ENCODE peak calls at places on chromosome 14, in seven cellular contexts. One of them, this sample, is unnamed.

GRCh38 chr14:52458721-52459085 is 93.6 kb downstream of the TXNDC16 start:
- DNase-seq in Caki2: no peak
- DNase-seq in effector memory CD4-positive, alpha-beta T cell: no peak
- DNase-seq in fibroblast of mammary gland: peak; percentile 70
- DNase-seq in stromal cell of bone marrow: no peak
- DNase-seq in aorta: no peak
- DNase-seq in Calu3: no peak
- DNase-seq in this sample: peak; percentile 81

GRCh38 chr14:63512861-63513260 is 30.3 kb downstream of the PPP2R5E start:
- DNase-seq in effector memory CD4-positive, alpha-beta T cell: no peak
- DNase-seq in Calu3: no peak
- DNase-seq in stromal cell of bone marrow: no peak
- DNase-seq in Caki2: no peak
- DNase-seq in fibroblast of mammary gland: no peak
- DNase-seq in aorta: no peak
- DNase-seq in this sample: no peak

GRCh38 chr14:37142835-37143499 is 29.4 kb downstream of the SLC25A21 start:
- DNase-seq in Calu3: no peak
- DNase-seq in Caki2: peak; percentile 88
- DNase-seq in fibroblast of mammary gland: peak; percentile 42
- DNase-seq in aorta: no peak
- DNase-seq in stromal cell of bone marrow: no peak
- DNase-seq in effector memory CD4-positive, alpha-beta T cell: no peak
- DNase-seq in this sample: peak; percentile 17

GRCh38 chr14:100779691-100780080 is 46.2 kb upstream of the MEG3 start:
- DNase-seq in fibroblast of mammary gland: no peak
- DNase-seq in effector memory CD4-positive, alpha-beta T cell: no peak
- DNase-seq in stromal cell of bone marrow: no peak
- DNase-seq in Caki2: no peak
- DNase-seq in aorta: peak; percentile 63
- DNase-seq in Calu3: no peak
- DNase-seq in this sample: no peak

GRCh38 chr14:90649096-90649495 is 167.1 kb downstream of the TTC7B start:
- DNase-seq in aorta: no peak
- DNase-seq in Calu3: no peak
- DNase-seq in Caki2: no peak
- DNase-seq in fibroblast of mammary gland: no peak
- DNase-seq in effector memory CD4-positive, alpha-beta T cell: no peak
- DNase-seq in stromal cell of bone marrow: no peak
- DNase-seq in this sample: no peak

GRCh38 chr14:90381999-90382451 is 14.8 kb upstream of the CALM1 start:
- DNase-seq in aorta: no peak
- DNase-seq in fibroblast of mammary gland: peak; percentile 12
- DNase-seq in effector memory CD4-positive, alpha-beta T cell: no peak
- DNase-seq in stromal cell of bone marrow: no peak
- DNase-seq in Calu3: peak; percentile 59
- DNase-seq in Caki2: no peak
- DNase-seq in this sample: no peak

GRCh38 chr14:103708750-103709187 is 6.5 kb downstream of the XRCC3 start:
- DNase-seq in Caki2: no peak
- DNase-seq in Calu3: no peak
- DNase-seq in fibroblast of mammary gland: no peak
- DNase-seq in stromal cell of bone marrow: no peak
- DNase-seq in aorta: peak; percentile 78
- DNase-seq in effector memory CD4-positive, alpha-beta T cell: no peak
- DNase-seq in this sample: no peak

GRCh38 chr14:104119119-104119699 is 19.2 kb upstream of the KIF26A start:
- DNase-seq in effector memory CD4-positive, alpha-beta T cell: no peak
- DNase-seq in Calu3: no peak
- DNase-seq in Caki2: no peak
- DNase-seq in aorta: peak; percentile 60
- DNase-seq in stromal cell of bone marrow: no peak
- DNase-seq in fibroblast of mammary gland: no peak
- DNase-seq in this sample: no peak

GRCh38 chr14:64758711-64759554 is 54.7 kb downstream of the PLEKHG3 start:
- DNase-seq in fibroblast of mammary gland: peak; percentile 86
- DNase-seq in Caki2: no peak
- DNase-seq in Calu3: peak; percentile 46
- DNase-seq in aorta: peak; percentile 79
- DNase-seq in stromal cell of bone marrow: peak; percentile 54
- DNase-seq in effector memory CD4-positive, alpha-beta T cell: no peak
- DNase-seq in this sample: peak; percentile 97

GRCh38 chr14:96407980-96408570 is 16.1 kb downstream of the AK7 start:
- DNase-seq in stromal cell of bone marrow: no peak
- DNase-seq in Caki2: no peak
- DNase-seq in effector memory CD4-positive, alpha-beta T cell: no peak
- DNase-seq in aorta: no peak
- DNase-seq in Calu3: no peak
- DNase-seq in fibroblast of mammary gland: no peak
- DNase-seq in this sample: no peak

GRCh38 chr14:68718033-68718725 is 74.7 kb downstream of the ZFP36L1 start:
- DNase-seq in stromal cell of bone marrow: no peak
- DNase-seq in aorta: no peak
- DNase-seq in effector memory CD4-positive, alpha-beta T cell: no peak
- DNase-seq in Caki2: no peak
- DNase-seq in Calu3: peak; percentile 28
- DNase-seq in fibroblast of mammary gland: no peak
- DNase-seq in this sample: no peak

GRCh38 chr14:44966601-44967336 is 4.8 kb downstream of the TOGARAM1 start:
- DNase-seq in stromal cell of bone marrow: no peak
- DNase-seq in effector memory CD4-positive, alpha-beta T cell: no peak
- DNase-seq in fibroblast of mammary gland: peak; percentile 46
- DNase-seq in aorta: no peak
- DNase-seq in Caki2: no peak
- DNase-seq in Calu3: no peak
- DNase-seq in this sample: peak; percentile 27

GRCh38 chr14:22598099-22598895 is at the start of gene ABHD4:
- DNase-seq in aorta: peak; percentile 94
- DNase-seq in fibroblast of mammary gland: peak; percentile 57
- DNase-seq in Caki2: peak; percentile 66
- DNase-seq in effector memory CD4-positive, alpha-beta T cell: peak; percentile 39
- DNase-seq in stromal cell of bone marrow: peak; percentile 60
- DNase-seq in Calu3: peak; percentile 74
- DNase-seq in this sample: peak; percentile 72

GRCh38 chr14:35229495-35230089 is 62.6 kb upstream of the PSMA6 start:
- DNase-seq in fibroblast of mammary gland: peak; percentile 18
- DNase-seq in stromal cell of bone marrow: no peak
- DNase-seq in effector memory CD4-positive, alpha-beta T cell: no peak
- DNase-seq in Caki2: no peak
- DNase-seq in aorta: no peak
- DNase-seq in Calu3: no peak
- DNase-seq in this sample: peak; percentile 15

GRCh38 chr14:37251778-37252177 is 54.0 kb downstream of the MIPOL1 start:
- DNase-seq in effector memory CD4-positive, alpha-beta T cell: no peak
- DNase-seq in fibroblast of mammary gland: no peak
- DNase-seq in aorta: no peak
- DNase-seq in Caki2: no peak
- DNase-seq in stromal cell of bone marrow: no peak
- DNase-seq in Calu3: no peak
- DNase-seq in this sample: no peak

GRCh38 chr14:63435838-63436237 is 107.3 kb downstream of the PPP2R5E start:
- DNase-seq in Calu3: no peak
- DNase-seq in Caki2: no peak
- DNase-seq in effector memory CD4-positive, alpha-beta T cell: no peak
- DNase-seq in aorta: peak; percentile 82
- DNase-seq in stromal cell of bone marrow: peak; percentile 83
- DNase-seq in fibroblast of mammary gland: peak; percentile 89
- DNase-seq in this sample: peak; percentile 91

GRCh38 chr14:102063092-102063807 is 23.6 kb downstream of the HSP90AA1 start:
- DNase-seq in Calu3: peak; percentile 90
- DNase-seq in stromal cell of bone marrow: peak; percentile 83
- DNase-seq in effector memory CD4-positive, alpha-beta T cell: peak; percentile 54
- DNase-seq in Caki2: peak; percentile 70
- DNase-seq in aorta: peak; percentile 95
- DNase-seq in fibroblast of mammary gland: peak; percentile 91
- DNase-seq in this sample: peak; percentile 91

GRCh38 chr14:61992139-61992538 is 229.9 kb downstream of the SNAPC1 start:
- DNase-seq in aorta: no peak
- DNase-seq in effector memory CD4-positive, alpha-beta T cell: no peak
- DNase-seq in Caki2: no peak
- DNase-seq in Calu3: no peak
- DNase-seq in fibroblast of mammary gland: no peak
- DNase-seq in stromal cell of bone marrow: no peak
- DNase-seq in this sample: no peak

GRCh38 chr14:27236601-27237000 is 638.8 kb upstream of the NOVA1 start:
- DNase-seq in aorta: no peak
- DNase-seq in fibroblast of mammary gland: no peak
- DNase-seq in effector memory CD4-positive, alpha-beta T cell: no peak
- DNase-seq in Caki2: peak; percentile 65
- DNase-seq in Calu3: no peak
- DNase-seq in stromal cell of bone marrow: no peak
- DNase-seq in this sample: no peak

GRCh38 chr14:56708704-56709103 is 101.6 kb downstream of the OTX2 start:
- DNase-seq in aorta: no peak
- DNase-seq in fibroblast of mammary gland: no peak
- DNase-seq in effector memory CD4-positive, alpha-beta T cell: no peak
- DNase-seq in stromal cell of bone marrow: no peak
- DNase-seq in Caki2: no peak
- DNase-seq in Calu3: no peak
- DNase-seq in this sample: no peak

GRCh38 chr14:94382684-94383663 is 5.4 kb downstream of the SERPINA1 start:
- DNase-seq in Calu3: no peak
- DNase-seq in effector memory CD4-positive, alpha-beta T cell: no peak
- DNase-seq in aorta: no peak
- DNase-seq in Caki2: no peak
- DNase-seq in stromal cell of bone marrow: no peak
- DNase-seq in fibroblast of mammary gland: no peak
- DNase-seq in this sample: no peak

GRCh38 chr14:102086346-102086971 is 385 bp downstream of the HSP90AA1 start:
- DNase-seq in aorta: peak; percentile 86
- DNase-seq in Calu3: no peak
- DNase-seq in effector memory CD4-positive, alpha-beta T cell: peak; percentile 59
- DNase-seq in fibroblast of mammary gland: peak; percentile 63
- DNase-seq in Caki2: no peak
- DNase-seq in stromal cell of bone marrow: peak; percentile 40
- DNase-seq in this sample: peak; percentile 82

GRCh38 chr14:97924922-97925613 is 1127.9 kb downstream of the VRK1 start:
- DNase-seq in stromal cell of bone marrow: no peak
- DNase-seq in effector memory CD4-positive, alpha-beta T cell: no peak
- DNase-seq in fibroblast of mammary gland: no peak
- DNase-seq in aorta: no peak
- DNase-seq in Calu3: no peak
- DNase-seq in Caki2: no peak
- DNase-seq in this sample: no peak

GRCh38 chr14:92397140-92397815 is 74.3 kb downstream of the SLC24A4 start:
- DNase-seq in Caki2: peak; percentile 59
- DNase-seq in effector memory CD4-positive, alpha-beta T cell: no peak
- DNase-seq in fibroblast of mammary gland: peak; percentile 90
- DNase-seq in Calu3: no peak
- DNase-seq in aorta: no peak
- DNase-seq in stromal cell of bone marrow: peak; percentile 80
- DNase-seq in this sample: peak; percentile 17

GRCh38 chr14:97747282-97747681 is 950.1 kb downstream of the VRK1 start:
- DNase-seq in fibroblast of mammary gland: no peak
- DNase-seq in aorta: no peak
- DNase-seq in Calu3: no peak
- DNase-seq in Caki2: no peak
- DNase-seq in effector memory CD4-positive, alpha-beta T cell: no peak
- DNase-seq in stromal cell of bone marrow: no peak
- DNase-seq in this sample: no peak

GRCh38 chr14:24159777-24160498 is 1.1 kb upstream of the IRF9 start:
- DNase-seq in Caki2: no peak
- DNase-seq in stromal cell of bone marrow: no peak
- DNase-seq in fibroblast of mammary gland: no peak
- DNase-seq in Calu3: no peak
- DNase-seq in aorta: no peak
- DNase-seq in effector memory CD4-positive, alpha-beta T cell: no peak
- DNase-seq in this sample: no peak

GRCh38 chr14:20751963-20752562 is 6.4 kb downstream of the EDDM3A start:
- DNase-seq in Caki2: peak; percentile 6
- DNase-seq in stromal cell of bone marrow: no peak
- DNase-seq in aorta: no peak
- DNase-seq in effector memory CD4-positive, alpha-beta T cell: no peak
- DNase-seq in fibroblast of mammary gland: peak; percentile 4
- DNase-seq in Calu3: no peak
- DNase-seq in this sample: no peak

GRCh38 chr14:51453869-51454268 is 197.8 kb upstream of the FRMD6 start:
- DNase-seq in Calu3: no peak
- DNase-seq in aorta: no peak
- DNase-seq in Caki2: no peak
- DNase-seq in effector memory CD4-positive, alpha-beta T cell: no peak
- DNase-seq in fibroblast of mammary gland: no peak
- DNase-seq in stromal cell of bone marrow: no peak
- DNase-seq in this sample: no peak

GRCh38 chr14:55536208-55536708 is 43.7 kb upstream of the KTN1 start:
- DNase-seq in stromal cell of bone marrow: no peak
- DNase-seq in Caki2: no peak
- DNase-seq in fibroblast of mammary gland: no peak
- DNase-seq in Calu3: no peak
- DNase-seq in effector memory CD4-positive, alpha-beta T cell: no peak
- DNase-seq in aorta: no peak
- DNase-seq in this sample: no peak

GRCh38 chr14:30679032-30679431 is 56.9 kb downstream of the SCFD1 start:
- DNase-seq in Caki2: no peak
- DNase-seq in Calu3: no peak
- DNase-seq in effector memory CD4-positive, alpha-beta T cell: no peak
- DNase-seq in stromal cell of bone marrow: no peak
- DNase-seq in fibroblast of mammary gland: no peak
- DNase-seq in aorta: no peak
- DNase-seq in this sample: peak; percentile 14

GRCh38 chr14:73863209-73863608 is 11.6 kb downstream of the PTGR2 start:
- DNase-seq in Calu3: no peak
- DNase-seq in effector memory CD4-positive, alpha-beta T cell: no peak
- DNase-seq in Caki2: no peak
- DNase-seq in aorta: no peak
- DNase-seq in stromal cell of bone marrow: no peak
- DNase-seq in fibroblast of mammary gland: no peak
- DNase-seq in this sample: no peak

GRCh38 chr14:103313704-103314103 is 20.3 kb upstream of the EIF5 start:
- DNase-seq in Caki2: no peak
- DNase-seq in fibroblast of mammary gland: no peak
- DNase-seq in stromal cell of bone marrow: no peak
- DNase-seq in aorta: no peak
- DNase-seq in Calu3: no peak
- DNase-seq in effector memory CD4-positive, alpha-beta T cell: no peak
- DNase-seq in this sample: no peak

GRCh38 chr14:79896009-79896408 is 315.3 kb downstream of the DIO2 start:
- DNase-seq in effector memory CD4-positive, alpha-beta T cell: no peak
- DNase-seq in Caki2: no peak
- DNase-seq in fibroblast of mammary gland: peak; percentile 48
- DNase-seq in aorta: no peak
- DNase-seq in stromal cell of bone marrow: peak; percentile 61
- DNase-seq in Calu3: no peak
- DNase-seq in this sample: peak; percentile 46

GRCh38 chr14:50397461-50398196 is 948 bp upstream of the CDKL1 start:
- DNase-seq in aorta: no peak
- DNase-seq in fibroblast of mammary gland: peak; percentile 41
- DNase-seq in effector memory CD4-positive, alpha-beta T cell: no peak
- DNase-seq in Calu3: peak; percentile 26
- DNase-seq in Caki2: no peak
- DNase-seq in stromal cell of bone marrow: peak; percentile 21
- DNase-seq in this sample: no peak